ENCODE peak calls at places on chromosomes 2 and 18, in ten cellular contexts. U is fibroblast of lung, H is trophoblast cell, V is astrocyte of the spinal cord, Q is aorta, L is OCI-LY7, F is AG09309, C is HFFc6, D is tibial artery, N is H9. Y is an unnamed sample.

GRCh38 chr2:28649481-28650260 is 102.0 kb upstream of the PPP1CB start:
- DNase-seq in V (no peak), U (no peak), C (peak), N (no peak), L (no peak), H (peak), D (peak), Q (peak), F (no peak), Y (no peak)

GRCh38 chr2:60295591-60295962 is 257.9 kb downstream of the BCL11A start:
- DNase-seq in L (no peak), C (no peak), D (no peak), F (no peak), N (peak), H (no peak), U (no peak), V (no peak), Q (no peak), Y (no peak)

GRCh38 chr2:64636105-64636873 is 17.4 kb downstream of the SERTAD2 start:
- DNase-seq in V (no peak), D (no peak), Q (no peak), C (no peak), U (no peak), N (no peak), F (no peak), L (peak), H (no peak), Y (no peak)

GRCh38 chr2:204505488-204505887 is 39.8 kb upstream of the PARD3B start:
- DNase-seq in N (no peak), C (no peak), Q (no peak), V (no peak), U (peak), F (no peak), D (no peak), H (no peak), L (no peak), Y (no peak)

GRCh38 chr2:241788135-241788534 is 11.5 kb downstream of the GAL3ST2 start:
- DNase-seq in C (no peak), U (no peak), Q (no peak), L (peak), N (no peak), D (no peak), F (no peak), V (no peak), H (no peak), Y (no peak)

GRCh38 chr18:74197705-74198341 is 49.5 kb downstream of the TIMM21 start:
- DNase-seq in N (no peak), F (no peak), V (no peak), U (no peak), D (no peak), C (no peak), Q (no peak), L (peak), H (no peak), Y (no peak)

GRCh38 chr2:64737547-64737946 is 83.8 kb upstream of the SERTAD2 start:
- DNase-seq in L (no peak), C (peak), V (peak), F (no peak), N (no peak), D (no peak), U (peak), Q (no peak), H (no peak), Y (no peak)

GRCh38 chr2:127261835-127262234 is 32.1 kb downstream of the ERCC3 start:
- DNase-seq in F (no peak), Q (no peak), L (no peak), H (no peak), V (peak), C (no peak), U (peak), D (no peak), N (no peak), Y (no peak)

GRCh38 chr2:37110306-37111212 is 26.2 kb downstream of the GPATCH11 start:
- DNase-seq in U (no peak), N (no peak), D (no peak), V (no peak), F (no peak), Q (no peak), L (no peak), H (no peak), C (no peak), Y (no peak)

GRCh38 chr2:109350526-109350925 is 221.5 kb downstream of the SH3RF3 start:
- DNase-seq in N (no peak), U (peak), F (no peak), Q (peak), H (no peak), D (no peak), L (no peak), C (no peak), V (no peak), Y (no peak)

GRCh38 chr2:183105402-183106134 is 18.7 kb upstream of the NUP35 start:
- DNase-seq in H (no peak), Q (no peak), C (peak), V (peak), D (no peak), F (no peak), U (peak), N (no peak), L (no peak), Y (no peak)

GRCh38 chr2:127637236-127637630 is 8.7 kb upstream of the GPR17 start:
- DNase-seq in Q (no peak), L (no peak), V (no peak), H (no peak), U (no peak), D (no peak), N (no peak), C (no peak), F (no peak), Y (no peak)

GRCh38 chr2:50950996-50951395 is 80.9 kb downstream of the NRXN1 start:
- DNase-seq in U (no peak), Q (no peak), N (no peak), V (no peak), C (no peak), D (no peak), F (no peak), L (no peak), H (no peak), Y (no peak)

GRCh38 chr2:149044500-149044899 is 6.0 kb downstream of the LYPD6B start:
- DNase-seq in F (no peak), U (no peak), Q (no peak), V (no peak), H (no peak), C (no peak), L (no peak), N (no peak), D (no peak), Y (no peak)

GRCh38 chr18:10559566-10560456 is 34.0 kb downstream of the NAPG start:
- DNase-seq in V (no peak), L (peak), F (no peak), C (no peak), U (no peak), H (no peak), N (peak), Q (no peak), D (no peak), Y (no peak)

GRCh38 chr18:32040936-32041335 is 22.3 kb downstream of the RNF125 start:
- DNase-seq in L (no peak), C (no peak), F (no peak), H (no peak), U (no peak), N (no peak), V (no peak), D (no peak), Q (no peak), Y (no peak)

GRCh38 chr2:60463249-60463648 is 90.2 kb downstream of the BCL11A start:
- DNase-seq in D (no peak), N (no peak), F (no peak), Q (no peak), H (no peak), V (peak), L (no peak), C (no peak), U (peak), Y (no peak)

GRCh38 chr2:44635725-44636124 is 274.0 kb downstream of the CAMKMT start:
- DNase-seq in V (no peak), H (no peak), Q (no peak), D (no peak), U (no peak), F (no peak), L (no peak), N (no peak), C (no peak), Y (no peak)

GRCh38 chr2:177598321-177598922 is 205.8 kb downstream of the AGPS start:
- DNase-seq in C (no peak), V (peak), Q (no peak), F (peak), D (no peak), U (peak), H (no peak), L (no peak), N (no peak), Y (no peak)

GRCh38 chr2:164335947-164336346 is 285.3 kb downstream of the GRB14 start:
- DNase-seq in D (no peak), L (no peak), C (no peak), V (no peak), H (no peak), Q (no peak), F (no peak), N (no peak), U (no peak), Y (no peak)

GRCh38 chr18:45684341-45685115 is 39.5 kb upstream of the SLC14A1 start:
- DNase-seq in F (peak), N (no peak), Q (no peak), U (peak), D (no peak), H (peak), V (no peak), C (peak), L (no peak), Y (no peak)

GRCh38 chr18:2897448-2898052 is 50.7 kb downstream of the EMILIN2 start:
- DNase-seq in Q (no peak), N (no peak), D (no peak), U (no peak), F (no peak), L (no peak), H (no peak), V (no peak), C (no peak), Y (no peak)

GRCh38 chr18:72539861-72540260 is 4.3 kb downstream of the CBLN2 start:
- DNase-seq in V (no peak), L (no peak), D (no peak), C (no peak), Q (no peak), F (no peak), N (no peak), H (no peak), U (no peak), Y (no peak)

GRCh38 chr2:121662651-121663050 is 13.4 kb upstream of the CLASP1 start:
- DNase-seq in V (no peak), F (no peak), N (no peak), L (no peak), C (no peak), H (no peak), Q (no peak), D (no peak), U (peak), Y (no peak)

Y was measured in ecto neural progenitor cell.